ENCODE peak calls at places on chromosomes 6 and 20, in nine cellular contexts. One of them, this sample, is unnamed.

GRCh38 chr6:99867026-99867425 is 127.0 kb downstream of the MCHR2 start:
- DNase-seq in AG09309: no peak
- DNase-seq in GM20000: no peak
- DNase-seq in Calu3: no peak
- DNase-seq in cardiac fibroblast: no peak
- DNase-seq in GM13976: no peak
- DNase-seq in type B pancreatic cell: no peak
- DNase-seq in neural crest cell: no peak
- DNase-seq in ovary: no peak
- DNase-seq in this sample: no peak

GRCh38 chr20:40571625-40572024 is 117.4 kb downstream of the MAFB start:
- DNase-seq in AG09309: no peak
- DNase-seq in GM20000: no peak
- DNase-seq in Calu3: no peak
- DNase-seq in cardiac fibroblast: no peak
- DNase-seq in GM13976: no peak
- DNase-seq in type B pancreatic cell: no peak
- DNase-seq in neural crest cell: no peak
- DNase-seq in ovary: no peak
- DNase-seq in this sample: no peak

GRCh38 chr6:111757342-111757741 is 115.9 kb downstream of the FYN start:
- DNase-seq in AG09309: no peak
- DNase-seq in GM20000: no peak
- DNase-seq in Calu3: no peak
- DNase-seq in cardiac fibroblast: peak
- DNase-seq in GM13976: no peak
- DNase-seq in type B pancreatic cell: no peak
- DNase-seq in neural crest cell: no peak
- DNase-seq in ovary: no peak
- DNase-seq in this sample: no peak

GRCh38 chr20:437787-438486 is 24.4 kb downstream of the TBC1D20 start:
- DNase-seq in AG09309: no peak
- DNase-seq in GM20000: no peak
- DNase-seq in Calu3: no peak
- DNase-seq in cardiac fibroblast: no peak
- DNase-seq in GM13976: no peak
- DNase-seq in type B pancreatic cell: no peak
- DNase-seq in neural crest cell: no peak
- DNase-seq in ovary: no peak
- DNase-seq in this sample: no peak

GRCh38 chr6:107102414-107102805 is 12.9 kb downstream of the BEND3 start:
- DNase-seq in AG09309: no peak
- DNase-seq in GM20000: no peak
- DNase-seq in Calu3: no peak
- DNase-seq in cardiac fibroblast: no peak
- DNase-seq in GM13976: no peak
- DNase-seq in type B pancreatic cell: no peak
- DNase-seq in neural crest cell: no peak
- DNase-seq in ovary: no peak
- DNase-seq in this sample: no peak

GRCh38 chr6:36545767-36546663 is 1.3 kb downstream of the STK38 start:
- DNase-seq in AG09309: no peak
- DNase-seq in GM20000: peak
- DNase-seq in Calu3: no peak
- DNase-seq in cardiac fibroblast: peak
- DNase-seq in GM13976: peak
- DNase-seq in type B pancreatic cell: no peak
- DNase-seq in neural crest cell: no peak
- DNase-seq in ovary: peak
- DNase-seq in this sample: peak

GRCh38 chr6:163738304-163738703 is 323.8 kb downstream of the QKI start:
- DNase-seq in AG09309: no peak
- DNase-seq in GM20000: no peak
- DNase-seq in Calu3: no peak
- DNase-seq in cardiac fibroblast: no peak
- DNase-seq in GM13976: no peak
- DNase-seq in type B pancreatic cell: no peak
- DNase-seq in neural crest cell: no peak
- DNase-seq in ovary: no peak
- DNase-seq in this sample: no peak

GRCh38 chr20:14883324-14883723 is 545.9 kb upstream of the FLRT3 start:
- DNase-seq in AG09309: no peak
- DNase-seq in GM20000: no peak
- DNase-seq in Calu3: no peak
- DNase-seq in cardiac fibroblast: no peak
- DNase-seq in GM13976: no peak
- DNase-seq in type B pancreatic cell: no peak
- DNase-seq in neural crest cell: no peak
- DNase-seq in ovary: no peak
- DNase-seq in this sample: no peak

GRCh38 chr6:128455959-128456358 is 64.4 kb downstream of the PTPRK start:
- DNase-seq in AG09309: no peak
- DNase-seq in GM20000: no peak
- DNase-seq in Calu3: no peak
- DNase-seq in cardiac fibroblast: no peak
- DNase-seq in GM13976: no peak
- DNase-seq in type B pancreatic cell: no peak
- DNase-seq in neural crest cell: no peak
- DNase-seq in ovary: no peak
- DNase-seq in this sample: no peak

GRCh38 chr6:85865665-85866372 is 223.1 kb upstream of the SYNCRIP start:
- DNase-seq in AG09309: peak
- DNase-seq in GM20000: peak
- DNase-seq in Calu3: peak
- DNase-seq in cardiac fibroblast: peak
- DNase-seq in GM13976: peak
- DNase-seq in type B pancreatic cell: no peak
- DNase-seq in neural crest cell: no peak
- DNase-seq in ovary: peak
- DNase-seq in this sample: no peak

GRCh38 chr6:85866758-85867401 is 224.2 kb upstream of the SYNCRIP start:
- DNase-seq in AG09309: no peak
- DNase-seq in GM20000: no peak
- DNase-seq in Calu3: no peak
- DNase-seq in cardiac fibroblast: no peak
- DNase-seq in GM13976: no peak
- DNase-seq in type B pancreatic cell: no peak
- DNase-seq in neural crest cell: no peak
- DNase-seq in ovary: no peak
- DNase-seq in this sample: no peak

GRCh38 chr6:85866373-85866740 is 223.7 kb upstream of the SYNCRIP start:
- DNase-seq in AG09309: no peak
- DNase-seq in GM20000: no peak
- DNase-seq in Calu3: no peak
- DNase-seq in cardiac fibroblast: peak
- DNase-seq in GM13976: no peak
- DNase-seq in type B pancreatic cell: no peak
- DNase-seq in neural crest cell: no peak
- DNase-seq in ovary: peak
- DNase-seq in this sample: no peak

GRCh38 chr6:85867595-85867994 is 224.9 kb upstream of the SYNCRIP start:
- DNase-seq in AG09309: no peak
- DNase-seq in GM20000: no peak
- DNase-seq in Calu3: no peak
- DNase-seq in cardiac fibroblast: no peak
- DNase-seq in GM13976: no peak
- DNase-seq in type B pancreatic cell: no peak
- DNase-seq in neural crest cell: no peak
- DNase-seq in ovary: no peak
- DNase-seq in this sample: no peak

DNA sequence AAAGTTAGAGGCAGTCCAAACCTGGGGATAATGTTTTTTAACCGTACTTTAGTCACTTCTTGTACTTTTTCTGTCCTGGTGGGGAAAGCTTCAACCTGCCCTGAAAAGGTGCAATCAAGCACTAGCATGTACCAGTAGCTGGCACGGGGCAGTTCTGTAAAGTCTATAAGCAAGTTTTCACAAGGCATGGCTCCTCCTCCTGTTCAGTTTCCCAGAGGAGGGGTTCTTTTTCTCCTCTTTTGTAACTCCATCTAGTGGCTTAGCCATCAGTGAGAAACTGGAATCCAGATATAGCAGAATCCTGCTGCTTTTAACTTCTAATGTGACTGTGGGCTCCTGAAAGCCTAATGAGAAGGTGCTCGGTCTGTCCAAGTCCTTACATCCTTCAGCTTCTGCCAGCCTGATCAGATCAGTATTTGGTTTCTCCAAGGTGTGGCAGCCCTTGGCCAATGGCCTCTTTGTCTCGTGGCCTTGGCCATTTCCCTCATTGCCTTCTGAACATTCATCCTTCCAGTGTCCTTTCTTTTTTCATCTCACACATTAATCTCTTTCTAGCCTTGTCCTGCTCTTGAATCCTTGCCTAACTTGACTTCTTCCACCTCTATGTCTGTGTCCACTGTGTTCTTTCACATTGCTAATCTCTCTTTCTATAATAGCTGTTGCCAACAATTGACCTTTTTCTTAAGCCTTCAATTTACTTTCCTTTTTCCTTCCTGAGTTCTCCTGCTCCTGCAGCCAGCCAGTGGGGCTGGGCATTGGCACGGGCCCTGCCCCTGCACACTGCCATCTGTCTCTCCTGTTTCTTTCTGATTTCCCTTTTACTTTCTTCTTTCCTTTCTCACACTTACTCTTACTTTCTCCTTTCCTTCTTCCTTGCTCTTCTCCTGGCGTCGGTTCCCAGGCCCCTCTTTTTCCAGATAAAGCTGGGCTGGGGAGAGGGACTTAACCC is 222.0 kb upstream of the SYNCRIP start:
- DNase-seq in AG09309: no peak
- DNase-seq in GM20000: no peak
- DNase-seq in Calu3: peak
- DNase-seq in cardiac fibroblast: peak
- DNase-seq in GM13976: no peak
- DNase-seq in type B pancreatic cell: no peak
- DNase-seq in neural crest cell: no peak
- DNase-seq in ovary: peak
- DNase-seq in this sample: no peak
- TF ChIP-seq CTCF in AG09309: peak
- TF ChIP-seq CTCF in GM20000: no peak
- TF ChIP-seq CTCF in Calu3: no peak
- TF ChIP-seq CTCF in cardiac fibroblast: peak
- TF ChIP-seq CTCF in GM13976: no peak
- TF ChIP-seq CTCF in type B pancreatic cell: no peak
- TF ChIP-seq CTCF in neural crest cell: no peak
- TF ChIP-seq CTCF in ovary: no peak
- TF ChIP-seq CTCF in this sample: no peak

GRCh38 chr20:45305262-45305661 is 1.4 kb upstream of the RBPJL start:
- DNase-seq in AG09309: no peak
- DNase-seq in GM20000: no peak
- DNase-seq in Calu3: no peak
- DNase-seq in cardiac fibroblast: no peak
- DNase-seq in GM13976: no peak
- DNase-seq in type B pancreatic cell: no peak
- DNase-seq in neural crest cell: no peak
- DNase-seq in ovary: no peak
- DNase-seq in this sample: no peak
- TF ChIP-seq CTCF in AG09309: no peak
- TF ChIP-seq CTCF in GM20000: no peak
- TF ChIP-seq CTCF in Calu3: peak
- TF ChIP-seq CTCF in cardiac fibroblast: no peak
- TF ChIP-seq CTCF in GM13976: no peak
- TF ChIP-seq CTCF in type B pancreatic cell: no peak
- TF ChIP-seq CTCF in neural crest cell: no peak
- TF ChIP-seq CTCF in ovary: no peak
- TF ChIP-seq CTCF in this sample: no peak

GRCh38 chr20:63440366-63440955 is 32.0 kb downstream of the KCNQ2 start:
- DNase-seq in AG09309: no peak
- DNase-seq in GM20000: no peak
- DNase-seq in Calu3: no peak
- DNase-seq in cardiac fibroblast: no peak
- DNase-seq in GM13976: no peak
- DNase-seq in type B pancreatic cell: no peak
- DNase-seq in neural crest cell: no peak
- DNase-seq in ovary: no peak
- DNase-seq in this sample: peak

GRCh38 chr20:63443606-63444395 is 28.7 kb downstream of the KCNQ2 start:
- DNase-seq in AG09309: no peak
- DNase-seq in GM20000: no peak
- DNase-seq in Calu3: no peak
- DNase-seq in cardiac fibroblast: no peak
- DNase-seq in GM13976: no peak
- DNase-seq in type B pancreatic cell: no peak
- DNase-seq in neural crest cell: no peak
- DNase-seq in ovary: no peak
- DNase-seq in this sample: no peak

GRCh38 chr20:63441136-63441776 is 31.2 kb downstream of the KCNQ2 start:
- DNase-seq in AG09309: no peak
- DNase-seq in GM20000: peak
- DNase-seq in Calu3: no peak
- DNase-seq in cardiac fibroblast: no peak
- DNase-seq in GM13976: peak
- DNase-seq in type B pancreatic cell: no peak
- DNase-seq in neural crest cell: no peak
- DNase-seq in ovary: no peak
- DNase-seq in this sample: peak

GRCh38 chr20:63439866-63440265 is 32.6 kb downstream of the KCNQ2 start:
- DNase-seq in AG09309: no peak
- DNase-seq in GM20000: no peak
- DNase-seq in Calu3: no peak
- DNase-seq in cardiac fibroblast: no peak
- DNase-seq in GM13976: no peak
- DNase-seq in type B pancreatic cell: no peak
- DNase-seq in neural crest cell: no peak
- DNase-seq in ovary: no peak
- DNase-seq in this sample: no peak

GRCh38 chr20:63441777-63442493 is 30.5 kb downstream of the KCNQ2 start:
- DNase-seq in AG09309: no peak
- DNase-seq in GM20000: peak
- DNase-seq in Calu3: peak
- DNase-seq in cardiac fibroblast: peak
- DNase-seq in GM13976: peak
- DNase-seq in type B pancreatic cell: no peak
- DNase-seq in neural crest cell: peak
- DNase-seq in ovary: no peak
- DNase-seq in this sample: peak
- TF ChIP-seq CTCF in AG09309: peak
- TF ChIP-seq CTCF in GM20000: peak
- TF ChIP-seq CTCF in Calu3: peak
- TF ChIP-seq CTCF in cardiac fibroblast: peak
- TF ChIP-seq CTCF in GM13976: peak
- TF ChIP-seq CTCF in type B pancreatic cell: peak
- TF ChIP-seq CTCF in neural crest cell: peak
- TF ChIP-seq CTCF in ovary: no peak
- TF ChIP-seq CTCF in this sample: peak

GRCh38 chr20:58868795-58869194 is 16.3 kb downstream of the GNAS start:
- DNase-seq in AG09309: no peak
- DNase-seq in GM20000: no peak
- DNase-seq in Calu3: no peak
- DNase-seq in cardiac fibroblast: no peak
- DNase-seq in GM13976: no peak
- DNase-seq in type B pancreatic cell: no peak
- DNase-seq in neural crest cell: peak
- DNase-seq in ovary: peak
- DNase-seq in this sample: no peak

GRCh38 chr20:58867211-58867610 is 14.7 kb downstream of the GNAS start:
- DNase-seq in AG09309: no peak
- DNase-seq in GM20000: no peak
- DNase-seq in Calu3: no peak
- DNase-seq in cardiac fibroblast: peak
- DNase-seq in GM13976: no peak
- DNase-seq in type B pancreatic cell: no peak
- DNase-seq in neural crest cell: no peak
- DNase-seq in ovary: peak
- DNase-seq in this sample: no peak

GRCh38 chr20:58869662-58870227 is 17.2 kb downstream of the GNAS start:
- DNase-seq in AG09309: no peak
- DNase-seq in GM20000: no peak
- DNase-seq in Calu3: no peak
- DNase-seq in cardiac fibroblast: no peak
- DNase-seq in GM13976: no peak
- DNase-seq in type B pancreatic cell: peak
- DNase-seq in neural crest cell: no peak
- DNase-seq in ovary: no peak
- DNase-seq in this sample: no peak

GRCh38 chr20:58864346-58864745 is 11.8 kb downstream of the GNAS start:
- DNase-seq in AG09309: no peak
- DNase-seq in GM20000: no peak
- DNase-seq in Calu3: peak
- DNase-seq in cardiac fibroblast: no peak
- DNase-seq in GM13976: peak
- DNase-seq in type B pancreatic cell: no peak
- DNase-seq in neural crest cell: no peak
- DNase-seq in ovary: no peak
- DNase-seq in this sample: no peak
- TF ChIP-seq CTCF in AG09309: peak
- TF ChIP-seq CTCF in GM20000: no peak
- TF ChIP-seq CTCF in Calu3: peak
- TF ChIP-seq CTCF in cardiac fibroblast: no peak
- TF ChIP-seq CTCF in GM13976: peak
- TF ChIP-seq CTCF in type B pancreatic cell: peak
- TF ChIP-seq CTCF in neural crest cell: peak
- TF ChIP-seq CTCF in ovary: no peak
- TF ChIP-seq CTCF in this sample: peak

This sample was measured in GM13977.